ENCODE peak calls at places on chromosomes 16 and 17, in six cellular contexts. Z is SK-N-SH, X is stomach, T is ovary, M is A549, J is upper lobe of left lung. L is an unnamed sample.

GRCh38 chr16:81500833-81501521 is 56.4 kb downstream of the CMIP start:
- DNase-seq in T (no peak), Z (no peak), X (no peak), J (no peak), M (no peak), L (no peak)

GRCh38 chr17:81398170-81398854 is 3.1 kb downstream of the BAHCC1 start:
- DNase-seq in Z (peak), J (no peak), T (no peak), X (no peak), M (peak), L (no peak)

GRCh38 chr16:89138513-89138795 is 33.1 kb upstream of the CDH15 start:
- DNase-seq in X (no peak), Z (no peak), M (no peak), J (no peak), T (no peak), L (no peak)

GRCh38 chr16:57258910-57259475 is 13.9 kb downstream of the ARL2BP start:
- DNase-seq in J (peak), Z (no peak), T (no peak), M (no peak), X (peak), L (peak)

GRCh38 chr16:425740-426114 is 278 bp downstream of the RAB11FIP3 start:
- DNase-seq in J (no peak), X (no peak), T (no peak), Z (no peak), M (no peak), L (no peak)

GRCh38 chr16:78465730-78466129 is 366.3 kb downstream of the WWOX start:
- DNase-seq in X (no peak), J (no peak), T (no peak), M (no peak), Z (no peak), L (no peak)

GRCh38 chr16:80931985-80932720 is 74.5 kb downstream of the CMC2 start:
- DNase-seq in Z (peak), J (no peak), T (peak), X (peak), M (peak), L (peak)

GRCh38 chr16:79589495-79590134 is 10.9 kb downstream of the MAF start:
- DNase-seq in T (peak), J (no peak), M (no peak), X (no peak), Z (no peak), L (no peak)

GRCh38 chr17:66920426-66920825 is 44.1 kb upstream of the CACNG4 start:
- DNase-seq in Z (no peak), T (no peak), X (no peak), J (no peak), M (no peak), L (no peak)

GRCh38 chr17:28466521-28467048 is 6.9 kb upstream of the SLC13A2 start:
- DNase-seq in X (no peak), T (no peak), Z (peak), J (no peak), M (no peak), L (no peak)

GRCh38 chr17:61247438-61247837 is 152.2 kb upstream of the TBX2 start:
- DNase-seq in M (no peak), X (no peak), Z (no peak), T (no peak), J (no peak), L (no peak)

GRCh38 chr17:2950846-2951245 is 112.6 kb downstream of the OR1D5 start:
- DNase-seq in J (no peak), T (no peak), M (no peak), Z (no peak), X (no peak), L (no peak)

GRCh38 chr17:34703533-34703932 is 124.2 kb downstream of the TMEM132E start:
- DNase-seq in T (no peak), X (no peak), Z (no peak), J (no peak), M (peak), L (no peak)

GRCh38 chr17:10757067-10757466 is 27.2 kb upstream of the TMEM220 start:
- DNase-seq in J (no peak), M (peak), X (peak), Z (peak), T (no peak), L (no peak)

GRCh38 chr17:64459284-64459747 is 10.4 kb downstream of the MILR1 start:
- DNase-seq in J (no peak), X (peak), M (peak), T (no peak), Z (no peak), L (no peak)

GRCh38 chr16:11050954-11051353 is 106.6 kb downstream of the CLEC16A start:
- DNase-seq in J (no peak), T (no peak), Z (no peak), M (no peak), X (no peak), L (peak)

GRCh38 chr17:78182504-78182903 is 4.3 kb downstream of the TK1 start:
- DNase-seq in Z (no peak), X (no peak), M (no peak), T (no peak), J (no peak), L (no peak)

GRCh38 chr16:64738321-64738960 is 383.4 kb downstream of the CDH11 start:
- DNase-seq in T (no peak), J (no peak), M (no peak), X (no peak), Z (no peak), L (no peak)

GRCh38 chr17:79907855-79908254 is 68.6 kb upstream of the CBX4 start:
- DNase-seq in M (peak), Z (no peak), X (no peak), J (peak), T (no peak), L (no peak)

GRCh38 chr16:2295056-2295798 is 27.3 kb upstream of the RNPS1 start:
- DNase-seq in J (no peak), M (no peak), T (no peak), Z (no peak), X (no peak), L (no peak)

GRCh38 chr16:25426829-25427228 is 169.2 kb upstream of the ZKSCAN2 start:
- DNase-seq in X (no peak), J (no peak), T (no peak), M (no peak), Z (no peak), L (no peak)
- TF ChIP-seq EP300 in X (no peak), J (no peak), T (no peak), M (no peak), Z (no peak), L (no peak)

GRCh38 chr17:43334744-43335400 is 63.9 kb upstream of the ARL4D start:
- DNase-seq in Z (no peak), M (peak), T (no peak), J (no peak), X (no peak), L (no peak)
- H3K27ac ChIP-seq in Z (no peak), M (no peak), T (no peak), J (no peak), X (no peak), L (peak)

DNA sequence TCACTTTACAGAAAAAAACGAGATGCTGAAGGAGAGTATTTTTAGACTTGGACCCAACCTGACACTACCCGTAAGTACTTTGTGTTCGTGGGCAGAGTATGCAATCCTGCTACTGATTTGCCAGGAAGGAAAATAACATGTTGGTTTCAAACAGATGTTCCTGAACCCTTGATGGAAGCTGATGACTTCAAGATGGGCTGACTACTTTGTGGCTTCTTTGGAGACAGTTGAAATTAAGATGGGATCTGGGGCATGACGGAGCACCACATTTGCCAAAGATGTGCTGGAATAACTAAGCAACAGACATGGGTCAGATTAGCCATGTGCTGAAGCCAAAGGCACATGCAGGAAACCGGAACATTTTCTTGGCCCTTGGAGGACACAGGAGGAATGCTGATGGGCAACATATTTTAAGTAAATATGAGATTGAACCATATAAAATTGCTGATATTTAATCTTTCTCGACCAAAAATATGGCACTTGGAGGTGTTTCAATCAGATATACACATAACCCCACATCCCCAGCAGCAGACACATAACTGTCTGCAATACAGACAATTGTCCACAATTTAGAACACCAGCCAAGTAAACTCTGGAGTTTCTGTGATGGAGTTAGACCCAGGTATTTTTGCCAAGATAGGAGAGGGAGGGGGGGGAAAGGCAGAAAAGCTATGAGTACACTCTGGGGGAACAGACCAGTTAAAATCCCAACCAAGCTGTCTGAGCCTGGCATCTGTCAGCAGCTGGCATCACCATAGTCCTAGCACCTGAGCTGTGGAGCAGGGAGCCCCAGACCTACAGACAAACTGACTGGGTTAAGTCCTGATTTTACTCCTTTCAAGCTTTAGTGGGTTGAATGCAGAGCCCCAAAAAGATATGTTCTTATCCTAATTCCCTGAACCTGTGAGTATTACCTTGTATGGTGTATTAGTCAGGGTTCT is 329.4 kb upstream of the CDH5 start:
- DNase-seq in J (no peak), X (no peak), M (no peak), T (no peak), Z (no peak), L (no peak)
- TF ChIP-seq EP300 in J (no peak), X (peak), M (no peak), T (no peak), Z (peak), L (no peak)

DNA sequence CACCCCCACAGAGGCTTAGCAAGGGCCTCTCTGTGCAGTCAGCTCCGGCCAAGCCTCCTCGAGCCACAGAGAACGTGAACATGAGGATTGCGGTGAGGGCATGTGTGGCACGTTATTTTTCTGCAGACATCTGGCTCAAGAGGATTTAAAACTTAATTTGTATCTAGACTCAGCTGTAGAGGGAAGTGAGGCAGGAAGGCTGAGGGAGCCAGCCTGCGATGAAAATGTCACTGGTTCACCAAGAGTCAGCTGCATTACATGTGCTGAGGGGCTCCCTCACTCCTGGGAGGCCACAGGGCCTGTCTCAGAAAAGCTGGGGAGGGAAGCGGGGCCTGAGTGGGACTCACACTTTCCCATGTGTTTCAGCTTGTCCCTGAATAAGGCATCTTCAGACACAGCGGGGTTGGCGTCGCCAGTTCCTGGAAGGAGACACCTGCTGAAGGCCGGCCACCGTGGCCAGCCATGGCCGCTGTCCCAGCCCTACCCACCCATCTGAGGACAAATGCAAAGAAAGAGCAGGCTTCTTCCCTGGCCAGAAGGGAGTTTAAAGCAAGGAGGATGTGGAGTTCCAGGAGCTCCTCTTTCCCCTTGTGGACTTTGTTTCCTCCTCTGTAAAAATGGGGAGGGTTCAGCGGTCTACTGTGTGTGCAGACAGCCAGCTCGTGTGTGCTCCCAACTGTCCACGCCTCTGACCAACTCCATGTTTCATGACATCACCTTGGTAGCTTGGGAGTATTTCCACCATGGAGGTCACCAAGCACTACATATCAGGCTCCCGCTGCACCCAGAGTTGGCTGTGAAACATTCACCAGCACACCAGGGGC is 19.1 kb upstream of the MRPS23 start:
- DNase-seq in M (no peak), Z (no peak), J (no peak), T (no peak), X (no peak), L (no peak)
- H3K27ac ChIP-seq in M (peak), Z (peak), J (peak), T (peak), X (peak), L (peak)

GRCh38 chr17:50768348-50768761 is 1.0 kb upstream of the ANKRD40CL start:
- DNase-seq in J (peak), T (no peak), M (peak), Z (no peak), X (peak), L (no peak)
- TF ChIP-seq EP300 in J (no peak), T (no peak), M (no peak), Z (no peak), X (no peak), L (no peak)

GRCh38 chr17:47686276-47686635 is 7.7 kb upstream of the TBKBP1 start:
- DNase-seq in T (no peak), Z (no peak), J (no peak), X (no peak), M (no peak), L (no peak)
- H3K27ac ChIP-seq in T (no peak), Z (no peak), J (no peak), X (peak), M (no peak), L (no peak)

GRCh38 chr16:68264128-68265077 is at the start of gene SLC7A6:
- DNase-seq in Z (peak), M (peak), X (peak), T (peak), J (peak), L (peak)
- TF ChIP-seq EP300 in Z (peak), M (no peak), X (no peak), T (no peak), J (no peak), L (no peak)